ENCODE peak calls at places on chromosomes 11 and 22, in five cellular contexts. E is K562, P is HepG2, G is HCT116, S is GM12878. K is an unnamed sample.

GRCh38 chr11:88421530-88421929 is 84.0 kb upstream of the CTSC start:
- DNase-seq in P (no peak), G (no peak), E (peak; percentile 86), S (peak; percentile 31), K (no peak)

GRCh38 chr11:19800714-19801519 is 88.3 kb downstream of the NAV2 start:
- DNase-seq in E (no peak), S (no peak), G (no peak), P (no peak), K (no peak)

GRCh38 chr11:85170184-85170583 is 457.0 kb downstream of the DLG2 start:
- DNase-seq in E (no peak), S (no peak), P (no peak), G (peak; percentile 53), K (no peak)

GRCh38 chr11:47917643-47918369 is 62.6 kb upstream of the PTPRJ start:
- DNase-seq in E (peak; percentile 89), G (peak; percentile 85), S (no peak), P (peak; percentile 20), K (peak; percentile 67)

GRCh38 chr11:36292311-36292722 is 3.1 kb upstream of the COMMD9 start:
- DNase-seq in P (no peak), S (peak; percentile 23), E (peak; percentile 49), G (peak; percentile 26), K (peak; percentile 71)

GRCh38 chr22:36918730-36919129 is 5.3 kb downstream of the CSF2RB start:
- DNase-seq in S (no peak), G (no peak), P (no peak), E (no peak), K (no peak)

GRCh38 chr11:116927163-116927772 is 89.8 kb upstream of the APOA1 start:
- DNase-seq in S (no peak), P (peak; percentile 13), G (no peak), E (peak; percentile 20), K (peak; percentile 18)

GRCh38 chr11:27718346-27718852 is 18.1 kb upstream of the BDNF start:
- DNase-seq in G (peak; percentile 73), P (no peak), S (no peak), E (no peak), K (peak; percentile 76)

GRCh38 chr11:16791494-16791961 is 53.1 kb downstream of the C11orf58 start:
- DNase-seq in P (peak; percentile 24), S (no peak), G (peak; percentile 62), E (no peak), K (no peak)

GRCh38 chr11:17351510-17352176 is at the start of gene NCR3LG1:
- DNase-seq in P (peak; percentile 46), G (no peak), S (no peak), E (peak; percentile 73), K (peak; percentile 73)

GRCh38 chr11:128587415-128587814 is at the start of gene ETS1:
- DNase-seq in S (no peak), P (no peak), E (no peak), G (no peak), K (no peak)

GRCh38 chr22:39350803-39351688 is 1.3 kb downstream of the SYNGR1 start:
- DNase-seq in P (no peak), G (no peak), E (no peak), S (no peak), K (no peak)

GRCh38 chr11:73085189-73085875 is 56.8 kb downstream of the FCHSD2 start:
- DNase-seq in E (no peak), S (no peak), P (peak; percentile 7), G (no peak), K (no peak)

GRCh38 chr11:73087730-73088129 is 54.4 kb downstream of the FCHSD2 start:
- DNase-seq in G (no peak), P (no peak), S (peak; percentile 53), E (no peak), K (no peak)
- TF ChIP-seq REST in G (no peak), P (no peak), S (no peak), E (no peak), K (no peak)

GRCh38 chr11:34792143-34792542 is 124.0 kb downstream of the APIP start:
- DNase-seq in P (no peak), G (no peak), E (peak; percentile 44), S (no peak), K (no peak)

GRCh38 chr11:34793666-34794065 is 122.5 kb downstream of the APIP start:
- DNase-seq in E (no peak), P (no peak), S (no peak), G (no peak), K (no peak)

GRCh38 chr11:34790620-34791019 is 125.6 kb downstream of the APIP start:
- DNase-seq in E (peak; percentile 48), S (no peak), P (no peak), G (no peak), K (no peak)

GRCh38 chr11:34792814-34793241 is 123.4 kb downstream of the APIP start:
- DNase-seq in S (no peak), E (no peak), G (no peak), P (peak; percentile 12), K (no peak)

GRCh38 chr11:34791725-34792124 is 124.5 kb downstream of the APIP start:
- DNase-seq in E (no peak), S (no peak), P (peak; percentile 17), G (no peak), K (no peak)
- TF ChIP-seq ZBTB33 in E (no peak), S (no peak), P (no peak), G (no peak), K (no peak)

DNA sequence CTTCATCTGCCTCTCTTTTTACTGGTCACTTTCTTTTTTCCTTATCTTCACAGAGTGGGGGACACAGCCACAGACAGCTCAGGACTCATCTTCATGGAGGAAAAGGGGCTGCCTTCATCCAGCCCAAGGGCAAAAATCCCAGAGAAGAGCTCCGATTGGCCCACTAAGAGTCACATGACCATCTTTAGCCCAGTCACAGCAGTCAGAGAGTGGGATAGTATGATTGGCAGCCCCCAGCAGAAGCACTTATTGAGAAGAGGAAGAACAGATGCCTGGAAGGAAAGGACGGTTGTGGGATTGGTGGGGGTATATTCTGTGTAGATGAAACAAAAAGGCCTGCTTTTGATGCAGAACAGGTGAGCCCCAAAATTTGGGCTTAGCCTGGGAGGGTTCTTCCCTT is 77.8 kb downstream of the MN1 start:
- DNase-seq in G (no peak), E (no peak), P (no peak), S (no peak), K (no peak)
- TF ChIP-seq REST in G (no peak), E (no peak), P (no peak), S (no peak), K (no peak)

GRCh38 chr22:50327711-50328019 is 853 bp upstream of the DENND6B start:
- DNase-seq in P (no peak), G (no peak), S (no peak), E (no peak), K (no peak)

GRCh38 chr22:50326225-50326958 is 420 bp downstream of the DENND6B start:
- DNase-seq in P (no peak), G (no peak), E (no peak), S (no peak), K (peak; percentile 55)

GRCh38 chr22:50325444-50326224 is 1.2 kb downstream of the DENND6B start:
- DNase-seq in E (no peak), G (no peak), P (no peak), S (no peak), K (no peak)

GRCh38 chr22:50329236-50329635 is 2.4 kb upstream of the DENND6B start:
- DNase-seq in E (no peak), P (no peak), S (no peak), G (no peak), K (no peak)

DNA sequence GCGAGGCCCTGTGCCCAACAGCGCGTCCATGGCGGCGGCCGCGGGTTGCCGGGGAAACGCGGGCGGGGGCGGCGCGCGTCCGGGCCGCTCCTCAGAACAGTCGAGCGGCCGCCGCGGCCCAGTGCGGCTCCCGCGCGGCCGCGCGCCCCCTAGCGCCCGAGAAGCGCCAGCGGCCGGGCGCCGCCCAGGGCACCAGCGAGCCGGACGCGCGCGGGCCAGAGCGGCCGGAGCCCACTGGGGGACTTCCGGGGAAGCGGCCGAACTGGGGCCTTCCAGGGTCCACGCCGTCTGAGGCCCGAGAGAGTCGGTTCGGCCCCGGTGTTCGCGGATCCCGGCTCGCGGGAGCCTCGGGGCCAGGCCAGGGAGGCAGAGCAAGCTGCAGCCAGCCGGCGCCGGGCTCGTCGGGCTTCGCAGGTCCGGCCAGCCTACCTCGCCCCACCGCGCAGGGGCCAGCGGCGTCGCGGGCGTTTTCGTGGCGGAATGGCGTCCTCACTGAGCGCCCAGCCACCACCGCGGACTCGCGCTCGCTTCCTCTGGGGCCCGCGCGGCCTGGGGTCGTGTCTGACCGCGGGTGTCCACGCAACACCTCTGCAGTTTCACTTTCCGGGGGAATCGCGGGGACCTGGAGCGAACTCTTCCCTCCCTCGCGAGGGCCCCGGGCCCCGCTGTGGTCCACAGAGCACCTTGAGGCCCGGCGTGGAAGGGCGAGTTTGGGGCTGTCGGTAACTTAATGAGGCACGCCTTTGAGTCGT is at the start of gene DENND6B:
- DNase-seq in P (peak; percentile 45), S (no peak), E (peak; percentile 82), G (no peak), K (peak; percentile 97)
- TF ChIP-seq ZBTB33 in P (no peak), S (no peak), E (peak; percentile 52), G (no peak), K (no peak)

GRCh38 chr22:49377306-49377705 is 450.4 kb downstream of the BRD1 start:
- DNase-seq in S (no peak), G (no peak), P (no peak), E (no peak), K (no peak)
- TF ChIP-seq REST in S (no peak), G (no peak), P (no peak), E (no peak), K (no peak)

DNA sequence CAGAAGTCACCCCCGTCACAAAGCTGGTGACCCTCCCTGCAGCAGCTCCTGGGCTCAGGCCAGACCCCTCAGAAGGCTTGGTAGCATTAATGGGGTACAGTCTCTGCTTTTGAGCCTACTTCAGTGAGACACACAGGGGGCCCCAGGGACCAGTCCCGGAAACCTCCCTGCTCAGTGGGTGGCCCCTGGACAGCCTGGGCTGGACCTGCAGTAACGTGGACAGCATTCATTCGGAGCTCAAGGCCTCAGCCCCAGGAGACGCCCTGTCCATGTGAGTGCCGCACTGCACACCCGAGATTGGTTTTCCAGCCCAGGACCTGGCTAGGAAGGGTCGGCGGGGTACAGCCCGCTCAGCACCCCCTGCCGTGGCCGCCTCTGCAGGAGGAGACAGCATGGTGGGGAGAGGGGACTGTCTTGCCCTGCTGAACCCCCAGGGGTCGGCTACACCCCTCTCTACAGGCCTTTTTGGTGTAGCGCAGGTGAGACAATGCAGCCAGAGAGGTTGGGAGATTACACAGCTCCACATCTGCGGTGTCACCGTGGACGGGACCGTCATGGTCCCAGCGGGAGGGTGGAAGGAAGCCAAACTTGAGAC is 83.4 kb downstream of the FBLN1 start:
- DNase-seq in G (no peak), E (no peak), P (no peak), S (no peak), K (no peak)
- TF ChIP-seq ZBTB33 in G (no peak), E (no peak), P (no peak), S (no peak), K (no peak)

GRCh38 chr11:113831314-113831713 is 44.1 kb downstream of the USP28 start:
- DNase-seq in G (no peak), S (peak; percentile 27), E (no peak), P (no peak), K (no peak)
- TF ChIP-seq REST in G (no peak), S (no peak), E (no peak), P (no peak), K (no peak)

K was measured in SK-N-SH.